ENCODE peak calls at places on chromosome 5, in nine cellular contexts. I, R, F, M, U, Y, A, Q and P are unnamed samples.

GRCh38 chr5:93250431-93250830 is 330.6 kb downstream of the NR2F1-AS1 start:
- DNase-seq in I (no peak), R (peak; percentile 52), F (no peak), M (no peak), U (no peak), Y (no peak), A (no peak), Q (no peak), P (no peak)

GRCh38 chr5:168592014-168592368 is 12.8 kb upstream of the PANK3 start:
- DNase-seq in I (no peak), R (no peak), F (no peak), M (no peak), U (no peak), Y (no peak), A (peak; percentile 35), Q (no peak), P (no peak)

GRCh38 chr5:146005264-146005663 is 68.9 kb downstream of the SH3RF2 start:
- DNase-seq in I (no peak), R (no peak), F (no peak), M (no peak), U (no peak), Y (no peak), A (no peak), Q (no peak), P (no peak)

GRCh38 chr5:121138952-121139351 is 674.9 kb downstream of the PRR16 start:
- DNase-seq in I (no peak), R (no peak), F (no peak), M (no peak), U (no peak), Y (no peak), A (no peak), Q (no peak), P (no peak)

GRCh38 chr5:150574818-150575537 is 65.5 kb upstream of the SYNPO start:
- DNase-seq in I (no peak), R (no peak), F (no peak), M (no peak), U (no peak), Y (no peak), A (no peak), Q (no peak), P (no peak)

GRCh38 chr5:75156585-75156984 is 80.1 kb downstream of the ANKRD31 start:
- DNase-seq in I (no peak), R (no peak), F (no peak), M (no peak), U (no peak), Y (no peak), A (no peak), Q (no peak), P (no peak)

GRCh38 chr5:39274388-39275085 is 55.2 kb upstream of the FYB1 start:
- DNase-seq in I (peak; percentile 20), R (no peak), F (no peak), M (no peak), U (no peak), Y (no peak), A (no peak), Q (no peak), P (no peak)

GRCh38 chr5:66680804-66681203 is 84.6 kb downstream of the MAST4 start:
- DNase-seq in I (no peak), R (peak; percentile 45), F (no peak), M (no peak), U (no peak), Y (no peak), A (no peak), Q (no peak), P (no peak)

GRCh38 chr5:141883948-141884318 is 5.7 kb upstream of the PCDH1 start:
- DNase-seq in I (no peak), R (no peak), F (no peak), M (no peak), U (no peak), Y (no peak), A (no peak), Q (no peak), P (no peak)

GRCh38 chr5:176790921-176791320 is 19.4 kb upstream of the UNC5A start:
- DNase-seq in I (no peak), R (no peak), F (no peak), M (no peak), U (no peak), Y (peak; percentile 32), A (no peak), Q (no peak), P (no peak)

GRCh38 chr5:111779260-111780254 is 22.6 kb upstream of the NREP start:
- DNase-seq in I (no peak), R (peak; percentile 58), F (no peak), M (no peak), U (peak; percentile 15), Y (no peak), A (peak; percentile 39), Q (no peak), P (no peak)

GRCh38 chr5:174315871-174316270 is 270.4 kb downstream of the NSG2 start:
- DNase-seq in I (no peak), R (no peak), F (no peak), M (no peak), U (peak; percentile 13), Y (no peak), A (no peak), Q (no peak), P (no peak)

GRCh38 chr5:67160985-67161384 is 35.6 kb downstream of the CD180 start:
- DNase-seq in I (peak; percentile 65), R (no peak), F (no peak), M (peak; percentile 27), U (no peak), Y (no peak), A (peak; percentile 57), Q (no peak), P (no peak)

GRCh38 chr5:137142371-137143243 is 356.5 kb downstream of the SPOCK1 start:
- DNase-seq in I (no peak), R (peak; percentile 82), F (no peak), M (peak; percentile 38), U (peak; percentile 14), Y (no peak), A (peak; percentile 94), Q (no peak), P (no peak)

GRCh38 chr5:164449460-164449859 is 944.0 kb downstream of the MAT2B start:
- DNase-seq in I (no peak), R (peak; percentile 95), F (no peak), M (no peak), U (no peak), Y (no peak), A (no peak), Q (no peak), P (no peak)

GRCh38 chr5:39505751-39506150 is 81.0 kb upstream of the DAB2 start:
- DNase-seq in I (no peak), R (no peak), F (no peak), M (no peak), U (no peak), Y (no peak), A (no peak), Q (no peak), P (no peak)

GRCh38 chr5:159947708-159948358 is 31.6 kb downstream of the ADRA1B start:
- DNase-seq in I (no peak), R (no peak), F (no peak), M (no peak), U (no peak), Y (no peak), A (peak; percentile 69), Q (no peak), P (no peak)

GRCh38 chr5:162334944-162335343 is 267.4 kb downstream of the GABRG2 start:
- DNase-seq in I (no peak), R (no peak), F (no peak), M (no peak), U (no peak), Y (no peak), A (no peak), Q (no peak), P (no peak)

GRCh38 chr5:10578869-10579268 is 15.0 kb downstream of the ANKRD33B start:
- DNase-seq in I (peak; percentile 31), R (no peak), F (peak; percentile 59), M (no peak), U (no peak), Y (no peak), A (no peak), Q (no peak), P (no peak)

GRCh38 chr5:133993152-133993548 is 11.6 kb downstream of the VDAC1 start:
- DNase-seq in I (no peak), R (peak; percentile 35), F (no peak), M (no peak), U (peak; percentile 20), Y (no peak), A (peak; percentile 82), Q (no peak), P (no peak)

GRCh38 chr5:96388186-96388585 is 44.9 kb downstream of the PCSK1 start:
- DNase-seq in I (no peak), R (peak; percentile 56), F (no peak), M (no peak), U (no peak), Y (no peak), A (peak; percentile 42), Q (no peak), P (no peak)

GRCh38 chr5:71938886-71939285 is 168.4 kb upstream of the MAP1B start:
- DNase-seq in I (no peak), R (peak; percentile 99), F (no peak), M (no peak), U (peak; percentile 89), Y (no peak), A (no peak), Q (no peak), P (no peak)

GRCh38 chr5:50965621-50966362 is 299.4 kb downstream of the PARP8 start:
- DNase-seq in I (no peak), R (peak; percentile 77), F (no peak), M (no peak), U (peak; percentile 60), Y (no peak), A (no peak), Q (peak; percentile 29), P (no peak)

GRCh38 chr5:174459071-174459702 is 265.2 kb upstream of the MSX2 start:
- DNase-seq in I (no peak), R (no peak), F (no peak), M (no peak), U (no peak), Y (no peak), A (no peak), Q (no peak), P (no peak)

GRCh38 chr5:140162275-140162674 is 12.7 kb upstream of the CYSTM1 start:
- DNase-seq in I (no peak), R (no peak), F (no peak), M (no peak), U (no peak), Y (no peak), A (no peak), Q (no peak), P (no peak)

GRCh38 chr5:26802944-26803343 is 235.4 kb downstream of the CDH9 start:
- DNase-seq in I (no peak), R (no peak), F (no peak), M (no peak), U (no peak), Y (no peak), A (no peak), Q (no peak), P (no peak)

GRCh38 chr5:5658226-5658625 is 235.7 kb downstream of the ICE1 start:
- DNase-seq in I (no peak), R (no peak), F (no peak), M (no peak), U (no peak), Y (no peak), A (no peak), Q (no peak), P (no peak)

GRCh38 chr5:14367364-14367763 is 214.2 kb upstream of the OTULINL start:
- DNase-seq in I (no peak), R (no peak), F (no peak), M (no peak), U (no peak), Y (no peak), A (no peak), Q (no peak), P (no peak)

GRCh38 chr5:172789687-172790495 is 18.9 kb upstream of the DUSP1 start:
- DNase-seq in I (no peak), R (peak; percentile 37), F (no peak), M (no peak), U (no peak), Y (no peak), A (no peak), Q (no peak), P (no peak)

GRCh38 chr5:79236364-79236969 is 536 bp downstream of the JMY start:
- DNase-seq in I (peak; percentile 34), R (peak; percentile 72), F (no peak), M (no peak), U (peak; percentile 31), Y (no peak), A (peak; percentile 20), Q (peak; percentile 52), P (no peak)

GRCh38 chr5:148998174-148998797 is 64.6 kb downstream of the SH3TC2 start:
- DNase-seq in I (peak; percentile 52), R (peak; percentile 81), F (no peak), M (no peak), U (peak; percentile 53), Y (no peak), A (peak; percentile 75), Q (peak; percentile 39), P (no peak)